ENCODE peak calls at places on chromosomes 6 and 20, in six cellular contexts. X is tibial nerve, Y is gastrocnemius medialis, V is HepG2, G is spleen, E is NB4. M is an unnamed sample.

GRCh38 chr20:57877131-57877784 is 167.4 kb upstream of the PMEPA1 start:
- DNase-seq in X (no peak), G (no peak), V (no peak), E (no peak), Y (no peak), M (no peak)

GRCh38 chr6:41182069-41183034 is 18.6 kb downstream of the TREML2 start:
- DNase-seq in X (no peak), E (peak), Y (peak), V (peak), G (no peak), M (peak)

GRCh38 chr6:105102186-105102585 is 77.6 kb downstream of the POPDC3 start:
- DNase-seq in X (no peak), V (no peak), Y (peak), E (no peak), G (no peak), M (no peak)

GRCh38 chr6:4162345-4162744 is 27.0 kb upstream of the ECI2 start:
- DNase-seq in V (no peak), G (no peak), X (no peak), Y (no peak), E (no peak), M (no peak)

GRCh38 chr6:138105880-138106664 is 1.1 kb downstream of the PERP start:
- DNase-seq in V (peak), Y (no peak), G (no peak), E (no peak), X (no peak), M (peak)

GRCh38 chr6:30570760-30571084 is 520 bp upstream of the ABCF1 start:
- DNase-seq in Y (no peak), G (no peak), E (peak), V (no peak), X (no peak), M (no peak)

GRCh38 chr20:3190681-3191111 is 13.8 kb downstream of the DDRGK1 start:
- DNase-seq in E (no peak), G (peak), V (no peak), X (no peak), Y (no peak), M (no peak)

GRCh38 chr20:32557284-32557683 is 27.8 kb downstream of the NOL4L start:
- DNase-seq in X (no peak), V (no peak), Y (no peak), G (no peak), E (no peak), M (no peak)

GRCh38 chr20:39268566-39268965 is 306.4 kb downstream of the DHX35 start:
- DNase-seq in Y (no peak), V (no peak), X (no peak), E (no peak), G (no peak), M (no peak)

GRCh38 chr6:52691718-52692117 is 20.8 kb downstream of the TMEM14A start:
- DNase-seq in G (no peak), E (no peak), X (no peak), V (no peak), Y (no peak), M (no peak)

GRCh38 chr6:112232845-112233256 is 21.5 kb downstream of the LAMA4 start:
- DNase-seq in X (no peak), V (no peak), Y (no peak), G (no peak), E (no peak), M (no peak)

GRCh38 chr6:168377481-168377850 is 57.9 kb upstream of the DACT2 start:
- DNase-seq in E (no peak), G (peak), V (no peak), Y (peak), X (no peak), M (no peak)

GRCh38 chr6:88361298-88361697 is 195.2 kb upstream of the CNR1 start:
- DNase-seq in V (no peak), X (no peak), G (no peak), Y (no peak), E (no peak), M (no peak)

GRCh38 chr6:30071081-30071818 is 4.3 kb downstream of the PPP1R11 start:
- DNase-seq in Y (no peak), V (no peak), G (peak), X (no peak), E (no peak), M (no peak)

GRCh38 chr6:84016029-84016428 is 17.5 kb upstream of the MRAP2 start:
- DNase-seq in G (no peak), X (no peak), E (no peak), Y (no peak), V (no peak), M (no peak)

GRCh38 chr20:59994697-59995122 is 36.5 kb downstream of the CDH26 start:
- DNase-seq in Y (no peak), G (no peak), X (no peak), V (no peak), E (no peak), M (peak)

GRCh38 chr6:170209354-170210025 is 81.4 kb downstream of the DLL1 start:
- DNase-seq in E (no peak), V (no peak), Y (no peak), G (peak), X (no peak), M (no peak)

GRCh38 chr6:1347187-1347560 is 35.3 kb downstream of the FOXQ1 start:
- DNase-seq in Y (no peak), E (peak), V (no peak), X (no peak), G (no peak), M (no peak)

GRCh38 chr6:158329531-158329930 is 17.3 kb downstream of the TULP4 start:
- DNase-seq in X (no peak), V (no peak), E (no peak), Y (no peak), G (no peak), M (no peak)

GRCh38 chr6:2999005-2999620 is 581 bp upstream of the NQO2 start:
- DNase-seq in X (peak), E (peak), V (peak), G (no peak), Y (no peak), M (peak)

GRCh38 chr6:123777554-123777953 is 26.1 kb upstream of the NKAIN2 start:
- DNase-seq in G (no peak), E (peak), Y (no peak), X (no peak), V (no peak), M (no peak)

GRCh38 chr20:57131601-57132391 is 134.6 kb downstream of the BMP7 start:
- DNase-seq in V (no peak), G (peak), X (no peak), E (no peak), Y (no peak), M (no peak)

GRCh38 chr6:150813993-150814359 is 51.5 kb upstream of the MTHFD1L start:
- DNase-seq in Y (no peak), G (no peak), V (peak), E (no peak), X (no peak), M (no peak)

GRCh38 chr20:40938020-40938419 is 90.6 kb upstream of the TOP1 start:
- DNase-seq in G (no peak), X (no peak), Y (no peak), E (no peak), V (no peak), M (no peak)

GRCh38 chr6:169320013-169320412 is 66.4 kb upstream of the THBS2 start:
- DNase-seq in V (no peak), E (no peak), X (no peak), G (no peak), Y (no peak), M (no peak)

GRCh38 chr20:17995967-17996819 is 27.4 kb downstream of the MGME1 start:
- DNase-seq in G (peak), X (no peak), V (peak), Y (no peak), E (peak), M (no peak)

GRCh38 chr6:1179571-1180459 is 132.1 kb upstream of the FOXQ1 start:
- DNase-seq in G (no peak), X (no peak), Y (no peak), V (no peak), E (no peak), M (no peak)

GRCh38 chr20:53737404-53738038 is 143.9 kb upstream of the ZNF217 start:
- DNase-seq in V (no peak), X (no peak), Y (no peak), E (peak), G (no peak), M (no peak)

GRCh38 chr6:145087034-145087433 is 648.3 kb downstream of the EPM2A start:
- DNase-seq in X (no peak), E (no peak), G (no peak), Y (no peak), V (no peak), M (no peak)

GRCh38 chr20:40449144-40449543 is 239.9 kb downstream of the MAFB start:
- DNase-seq in X (no peak), G (no peak), E (no peak), Y (no peak), V (no peak), M (no peak)

GRCh38 chr6:81086931-81087330 is 665.5 kb downstream of the TENT5A start:
- DNase-seq in G (no peak), Y (no peak), V (no peak), E (no peak), X (no peak), M (no peak)

GRCh38 chr6:138293428-138293827 is 75.1 kb upstream of the PBOV1 start:
- DNase-seq in X (no peak), G (peak), E (no peak), V (no peak), Y (no peak), M (no peak)

GRCh38 chr6:68054776-68055175 is 580.3 kb upstream of the ADGRB3 start:
- DNase-seq in Y (no peak), V (no peak), G (no peak), X (no peak), E (no peak), M (no peak)

GRCh38 chr6:127190552-127190951 is 72.1 kb downstream of the RSPO3 start:
- DNase-seq in E (peak), Y (no peak), X (no peak), V (no peak), G (no peak), M (no peak)

GRCh38 chr6:133512410-133513016 is 271.4 kb downstream of the EYA4 start:
- DNase-seq in V (peak), X (no peak), E (peak), Y (peak), G (no peak), M (peak)

GRCh38 chr6:55260181-55260580 is 67.1 kb upstream of the GFRAL start:
- DNase-seq in X (no peak), G (no peak), E (no peak), Y (no peak), V (peak), M (no peak)

GRCh38 chr6:168049277-168049676 is 29.7 kb downstream of the FRMD1 start:
- DNase-seq in V (no peak), X (no peak), E (no peak), G (peak), Y (no peak), M (no peak)

GRCh38 chr20:31908016-31908415 is 37.6 kb downstream of the TTLL9 start:
- DNase-seq in X (no peak), G (no peak), E (no peak), V (no peak), Y (no peak), M (no peak)

GRCh38 chr6:36685198-36685919 is 6.8 kb downstream of the CDKN1A start:
- DNase-seq in G (no peak), X (no peak), V (no peak), E (no peak), Y (no peak), M (no peak)

GRCh38 chr20:17680128-17680835 is 1.8 kb downstream of the RRBP1 start:
- DNase-seq in V (peak), X (no peak), Y (peak), G (peak), E (peak), M (peak)

GRCh38 chr20:45359406-45360148 is 3.4 kb upstream of the SYS1 start:
- DNase-seq in X (no peak), V (peak), Y (peak), G (no peak), E (no peak), M (peak)
- TF ChIP-seq POLR2A in X (no peak), V (peak), Y (no peak), G (no peak), E (no peak), M (no peak)

GRCh38 chr6:152982768-152983636 is at the start of gene FBXO5:
- DNase-seq in V (peak), Y (peak), G (peak), X (peak), E (peak), M (peak)

GRCh38 chr6:152981219-152981618 is 1.6 kb downstream of the FBXO5 start:
- DNase-seq in Y (no peak), E (no peak), G (no peak), V (no peak), X (no peak), M (no peak)

GRCh38 chr6:152981989-152982767 is 663 bp downstream of the FBXO5 start:
- DNase-seq in X (no peak), G (peak), V (no peak), E (peak), Y (peak), M (peak)

GRCh38 chr6:152984387-152984872 is 1.6 kb upstream of the FBXO5 start:
- DNase-seq in Y (no peak), G (no peak), V (no peak), E (peak), X (no peak), M (no peak)

GRCh38 chr6:152983637-152984386 is 971 bp upstream of the FBXO5 start:
- DNase-seq in V (peak), X (peak), G (peak), Y (peak), E (peak), M (peak)
- TF ChIP-seq POLR2A in V (peak), X (no peak), G (no peak), Y (no peak), E (peak), M (peak)

GRCh38 chr20:62651285-62652021 is 9.2 kb downstream of the SLCO4A1 start:
- DNase-seq in E (no peak), G (peak), Y (peak), V (no peak), X (no peak), M (peak)
- TF ChIP-seq POLR2A in E (no peak), G (no peak), Y (no peak), V (no peak), X (no peak), M (no peak)

DNA sequence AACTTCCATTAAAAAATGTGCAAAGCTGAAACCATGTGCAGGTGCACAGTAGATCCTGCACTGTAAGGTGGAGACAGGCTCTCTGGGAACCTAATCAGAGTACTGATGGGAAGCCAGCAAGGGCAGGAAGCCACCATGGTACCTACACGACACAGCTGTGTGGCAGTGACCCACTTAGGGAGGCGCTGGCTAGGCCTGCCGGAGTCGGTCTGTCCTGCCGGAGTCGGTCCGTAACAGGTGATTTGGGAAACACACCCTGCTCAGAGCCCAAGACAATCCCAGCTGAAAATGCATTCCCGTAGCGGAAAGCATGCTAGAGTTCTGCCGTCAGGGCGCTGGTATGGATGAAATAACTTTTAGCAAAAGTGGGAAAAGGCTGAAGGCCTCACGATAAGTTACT is 17.2 kb downstream of the TXNDC5 start:
- DNase-seq in E (no peak), Y (no peak), V (no peak), X (no peak), G (peak), M (no peak)
- TF ChIP-seq POLR2A in E (no peak), Y (no peak), V (peak), X (no peak), G (no peak), M (no peak)

DNA sequence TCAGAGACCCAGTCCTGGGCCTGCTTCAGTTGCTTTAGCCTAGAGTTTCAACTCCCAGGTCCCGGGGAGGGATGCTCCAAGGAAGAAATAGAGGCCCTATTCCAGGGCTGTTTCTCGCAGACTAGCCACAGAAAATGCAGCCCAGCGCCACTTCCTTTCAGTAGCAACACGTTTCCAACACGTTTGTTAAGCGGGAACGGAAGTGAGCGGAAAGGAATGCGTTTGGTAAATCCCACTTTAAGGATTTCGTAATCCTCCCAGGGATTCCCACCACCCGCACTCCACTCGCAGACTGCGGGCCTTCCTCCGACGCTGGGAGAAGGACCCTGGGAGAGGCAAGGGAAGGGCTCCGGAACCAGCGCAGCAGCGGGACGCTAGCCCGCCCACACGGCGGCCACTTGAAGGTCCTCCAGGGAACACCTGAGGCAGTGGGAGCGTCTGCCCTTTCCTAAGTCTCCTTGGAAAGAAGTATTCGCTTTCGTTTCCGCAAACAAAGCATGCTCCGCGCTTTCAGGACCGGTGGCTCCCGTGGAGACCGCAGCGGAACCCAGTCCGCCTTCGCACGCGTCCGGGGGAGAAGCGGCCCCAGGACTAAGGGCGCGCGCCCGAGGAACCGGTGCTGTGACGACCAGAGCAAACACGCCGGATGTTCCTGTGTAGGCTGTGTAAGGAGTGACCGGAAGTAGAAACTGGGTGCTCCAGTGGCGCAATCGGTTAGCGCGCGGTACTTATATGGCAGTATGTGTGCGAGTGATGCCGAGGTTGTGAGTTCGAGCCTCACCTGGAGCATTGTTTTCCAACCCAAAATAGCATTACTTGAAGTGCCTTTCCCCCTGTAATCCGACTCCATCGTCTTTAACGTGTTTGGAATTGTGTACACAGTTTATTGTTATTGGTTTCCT is 227.6 kb upstream of the PRSS16 start:
- DNase-seq in E (peak), G (peak), V (no peak), X (peak), Y (peak), M (peak)
- TF ChIP-seq POLR2A in E (peak), G (peak), V (no peak), X (no peak), Y (peak), M (peak)

DNA sequence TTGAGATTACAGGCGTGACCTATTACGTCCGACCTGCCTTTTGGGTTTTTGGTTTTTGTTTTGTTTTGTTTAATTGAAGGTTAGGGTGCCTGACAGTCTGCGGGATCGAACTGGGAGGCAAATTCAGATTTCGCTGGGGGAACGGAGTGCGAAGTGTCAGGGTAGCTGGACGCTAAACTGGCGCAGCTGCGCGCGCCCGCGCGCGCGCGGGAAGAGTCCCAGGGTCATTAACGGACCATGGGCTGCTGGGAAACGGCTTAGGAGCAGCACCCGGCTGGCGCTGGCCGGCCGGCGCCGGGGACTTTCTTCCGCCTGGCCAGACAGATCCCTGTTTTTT is 6.8 kb downstream of the HSPA1B start:
- DNase-seq in Y (peak), G (peak), X (peak), V (peak), E (peak), M (peak)
- TF ChIP-seq POLR2A in Y (peak), G (peak), X (peak), V (no peak), E (no peak), M (peak)

DNA sequence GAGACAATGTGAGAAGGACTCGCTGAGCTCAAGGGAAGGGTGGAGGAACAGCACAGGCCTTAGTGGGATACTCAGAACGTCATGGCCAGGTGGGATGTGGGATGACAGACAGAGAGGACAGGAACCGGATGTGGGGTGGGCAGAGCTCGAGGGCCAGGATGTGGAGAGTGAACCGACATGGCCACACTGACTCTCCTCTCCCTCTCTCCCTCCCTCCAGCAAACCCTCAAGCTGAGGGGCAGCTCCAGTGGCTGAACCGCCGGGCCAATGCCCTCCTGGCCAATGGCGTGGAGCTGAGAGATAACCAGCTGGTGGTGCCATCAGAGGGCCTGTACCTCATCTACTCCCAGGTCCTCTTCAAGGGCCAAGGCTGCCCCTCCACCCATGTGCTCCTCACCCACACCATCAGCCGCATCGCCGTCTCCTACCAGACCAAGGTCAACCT is 1.6 kb downstream of the TNF start:
- DNase-seq in Y (no peak), E (peak), V (no peak), X (no peak), G (peak), M (peak)
- TF ChIP-seq POLR2A in Y (no peak), E (peak), V (no peak), X (no peak), G (no peak), M (no peak)

GRCh38 chr6:109455502-109456282 is at the start of gene MICAL1:
- DNase-seq in G (peak), E (peak), X (peak), Y (peak), V (peak), M (peak)
- TF ChIP-seq POLR2A in G (peak), E (no peak), X (peak), Y (peak), V (peak), M (peak)

M was measured in transverse colon.